ENCODE peak calls at places on chromosomes 5 and 9, in six cellular contexts. B, D, G, C, S and M are unnamed samples.

GRCh38 chr9:18343799-18344198 is 130.2 kb upstream of the ADAMTSL1 start:
- DNase-seq in D (no peak), B (no peak), S (no peak), C (no peak), G (peak), M (no peak)

GRCh38 chr5:104186100-104186499 is 623.5 kb upstream of the NUDT12 start:
- DNase-seq in S (no peak), B (no peak), D (no peak), C (no peak), G (peak), M (peak)

GRCh38 chr9:132054024-132054423 is 25.6 kb downstream of the MED27 start:
- DNase-seq in G (no peak), C (no peak), D (no peak), S (no peak), B (no peak), M (no peak)

GRCh38 chr9:101387871-101388506 is 3.2 kb upstream of the BAAT start:
- DNase-seq in B (peak), S (no peak), C (no peak), G (peak), D (no peak), M (peak)

GRCh38 chr5:36756089-36756488 is 120.5 kb upstream of the NIPBL start:
- DNase-seq in S (no peak), D (no peak), B (no peak), G (no peak), C (no peak), M (no peak)

GRCh38 chr5:124453221-124454032 is 293.0 kb downstream of the ZNF608 start:
- DNase-seq in G (peak), D (no peak), C (peak), S (peak), B (no peak), M (peak)

GRCh38 chr5:53019320-53019719 is 30.2 kb downstream of the ITGA2 start:
- DNase-seq in G (peak), D (no peak), S (no peak), C (no peak), B (peak), M (peak)

GRCh38 chr5:54722846-54723433 is 205.4 kb downstream of the SNX18 start:
- DNase-seq in S (no peak), D (no peak), G (peak), C (no peak), B (no peak), M (no peak)

GRCh38 chr9:98851730-98852462 is 44.4 kb downstream of the GALNT12 start:
- DNase-seq in B (peak), G (no peak), D (no peak), C (no peak), S (no peak), M (no peak)

GRCh38 chr5:115389799-115390382 is 93.4 kb upstream of the CCDC112 start:
- DNase-seq in S (no peak), G (no peak), D (no peak), C (no peak), B (no peak), M (no peak)

GRCh38 chr5:5953641-5954040 is 424.7 kb downstream of the MED10 start:
- DNase-seq in G (no peak), S (no peak), B (no peak), C (no peak), D (no peak), M (no peak)

GRCh38 chr5:54136666-54137440 is 173.5 kb downstream of the ARL15 start:
- DNase-seq in G (no peak), B (no peak), S (no peak), D (no peak), C (no peak), M (no peak)

GRCh38 chr5:149937610-149938009 is 7.0 kb downstream of the PDE6A start:
- DNase-seq in B (peak), C (no peak), D (no peak), S (no peak), G (peak), M (no peak)

GRCh38 chr5:139575751-139576150 is 14.6 kb downstream of the UBE2D2 start:
- DNase-seq in S (no peak), D (no peak), G (no peak), C (no peak), B (no peak), M (no peak)

GRCh38 chr5:111271885-111272284 is 47.7 kb downstream of the CAMK4 start:
- DNase-seq in D (no peak), S (no peak), G (peak), C (no peak), B (no peak), M (no peak)

GRCh38 chr5:54872810-54873209 is 112.6 kb downstream of the ESM1 start:
- DNase-seq in D (no peak), B (no peak), C (no peak), G (no peak), S (no peak), M (no peak)

GRCh38 chr9:129177791-129178578 is at the start of gene IER5L:
- DNase-seq in G (peak), B (peak), S (peak), D (peak), C (peak), M (peak)

GRCh38 chr5:175800656-175801081 is 70.7 kb upstream of the CPLX2 start:
- DNase-seq in B (peak), S (no peak), C (no peak), G (peak), D (no peak), M (no peak)

GRCh38 chr9:17744786-17745185 is 165.9 kb downstream of the SH3GL2 start:
- DNase-seq in S (no peak), C (no peak), G (peak), D (no peak), B (peak), M (no peak)

GRCh38 chr5:36870399-36871040 is 6.0 kb upstream of the NIPBL start:
- DNase-seq in C (no peak), G (peak), D (no peak), B (peak), S (no peak), M (no peak)

GRCh38 chr5:16992444-16992843 is 56.4 kb upstream of the MYO10 start:
- DNase-seq in S (no peak), G (peak), B (no peak), D (no peak), C (no peak), M (peak)

GRCh38 chr5:61582421-61582820 is 250.4 kb downstream of the ZSWIM6 start:
- DNase-seq in G (peak), S (no peak), B (no peak), D (no peak), C (no peak), M (no peak)

GRCh38 chr5:115758356-115758755 is 58.1 kb downstream of the CDO1 start:
- DNase-seq in S (no peak), B (no peak), D (no peak), C (no peak), G (peak), M (no peak)

GRCh38 chr5:1901081-1901480 is 18.4 kb upstream of the IRX4 start:
- DNase-seq in C (no peak), D (no peak), B (no peak), G (peak), S (no peak), M (no peak)

GRCh38 chr5:59786271-59786805 is 107.2 kb downstream of the PDE4D start:
- DNase-seq in B (peak), G (peak), C (peak), S (no peak), D (no peak), M (peak)

GRCh38 chr9:91953723-91954122 is 3.7 kb upstream of the ROR2 start:
- DNase-seq in D (no peak), S (no peak), C (no peak), G (no peak), B (no peak), M (no peak)

GRCh38 chr5:61048534-61048933 is 103.5 kb downstream of the NDUFAF2 start:
- DNase-seq in C (no peak), D (no peak), G (peak), B (peak), S (peak), M (no peak)

GRCh38 chr5:77486344-77486962 is 5.7 kb downstream of the WDR41 start:
- DNase-seq in D (no peak), S (no peak), C (no peak), B (peak), G (no peak), M (no peak)

GRCh38 chr9:16335788-16336580 is 534.5 kb downstream of the BNC2 start:
- DNase-seq in D (no peak), C (peak), B (peak), G (peak), S (peak), M (peak)

GRCh38 chr5:56012281-56012963 is 17.7 kb upstream of the IL6ST start:
- DNase-seq in G (peak), S (no peak), D (no peak), C (no peak), B (no peak), M (no peak)

GRCh38 chr5:84474126-84474525 is 89.4 kb upstream of the EDIL3 start:
- DNase-seq in C (no peak), S (no peak), G (no peak), B (no peak), D (no peak), M (no peak)

GRCh38 chr5:56465757-56466127 is 232.6 kb upstream of the ANKRD55 start:
- DNase-seq in D (no peak), B (no peak), G (peak), C (no peak), S (no peak), M (no peak)

GRCh38 chr9:133589454-133590227 is 19.5 kb downstream of the FAM163B start:
- DNase-seq in B (no peak), G (no peak), D (peak), C (no peak), S (no peak), M (no peak)

GRCh38 chr9:136644593-136645342 is 17.9 kb upstream of the EGFL7 start:
- DNase-seq in S (no peak), D (peak), B (peak), G (peak), C (no peak), M (peak)

GRCh38 chr9:120999317-120999716 is 50.8 kb downstream of the C5 start:
- DNase-seq in D (no peak), G (no peak), C (no peak), B (no peak), S (no peak), M (no peak)

GRCh38 chr9:6049798-6050197 is 34.4 kb upstream of the RANBP6 start:
- DNase-seq in S (no peak), C (no peak), D (no peak), G (peak), B (no peak), M (peak)

GRCh38 chr9:90898229-90898628 is 96.6 kb downstream of the SYK start:
- DNase-seq in C (no peak), D (no peak), S (no peak), B (no peak), G (peak), M (no peak)
- TF ChIP-seq CTCF in C (peak), D (no peak), S (peak), B (no peak), G (peak), M (no peak)

GRCh38 chr9:36855443-36856315 is 178.4 kb downstream of the PAX5 start:
- DNase-seq in D (peak), B (no peak), S (no peak), C (no peak), G (peak), M (peak)
- TF ChIP-seq CTCF in D (no peak), B (no peak), S (peak), C (peak), G (peak), M (no peak)

GRCh38 chr5:148381906-148382305 is 1.9 kb upstream of the FBXO38 start:
- DNase-seq in B (peak), S (no peak), C (no peak), D (no peak), G (no peak), M (no peak)

GRCh38 chr5:148384389-148384756 is 615 bp downstream of the FBXO38 start:
- DNase-seq in S (no peak), G (no peak), B (peak), D (no peak), C (no peak), M (peak)

GRCh38 chr5:148385094-148385493 is 1.3 kb downstream of the FBXO38 start:
- DNase-seq in S (no peak), D (no peak), G (no peak), C (no peak), B (no peak), M (no peak)

GRCh38 chr5:148382961-148383360 is 797 bp upstream of the FBXO38 start:
- DNase-seq in B (no peak), S (no peak), C (no peak), D (no peak), G (no peak), M (no peak)

GRCh38 chr5:148383564-148384388 is at the start of gene FBXO38:
- DNase-seq in S (peak), G (peak), C (peak), D (peak), B (peak), M (peak)
- TF ChIP-seq CTCF in S (no peak), G (no peak), C (peak), D (no peak), B (no peak), M (no peak)

DNA sequence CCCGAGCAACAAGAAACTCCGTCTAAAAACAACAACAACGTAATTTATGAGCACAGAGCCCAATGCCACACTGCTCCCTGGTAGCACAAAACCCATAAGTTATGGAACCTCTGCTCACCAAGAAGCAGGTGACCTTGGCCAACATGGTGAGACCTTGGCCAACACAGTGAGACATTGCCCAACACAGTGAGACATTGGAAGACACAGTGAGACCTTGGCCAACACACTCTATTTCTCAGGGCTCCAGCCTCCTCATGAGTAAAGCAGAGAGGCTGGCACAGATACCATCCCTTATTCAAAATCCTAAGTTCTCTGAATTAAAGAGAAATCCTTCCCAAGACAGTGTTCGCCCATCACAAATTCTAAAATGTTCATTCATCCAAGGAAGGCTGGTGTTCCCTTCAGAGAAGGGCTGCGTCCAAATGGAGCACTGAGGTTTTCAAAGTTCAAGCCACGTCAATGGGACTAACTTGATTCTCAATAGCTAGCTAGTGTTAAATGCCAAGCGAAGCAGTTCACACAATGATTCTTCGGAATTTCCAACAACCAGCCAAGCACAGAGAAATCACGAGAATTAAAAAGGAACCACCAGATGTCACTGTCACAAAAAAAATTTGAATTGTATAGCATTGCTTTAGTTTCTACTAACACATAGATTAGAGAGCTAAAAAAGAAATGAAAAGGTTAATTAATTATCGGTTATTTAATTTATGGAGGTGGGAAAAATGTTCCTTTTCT is 29.4 kb downstream of the TTC39B start:
- DNase-seq in C (no peak), S (no peak), G (peak), D (no peak), B (no peak), M (no peak)
- TF ChIP-seq CTCF in C (no peak), S (peak), G (no peak), D (peak), B (peak), M (no peak)

GRCh38 chr9:124840300-124840833 is 12.9 kb upstream of the WDR38 start:
- DNase-seq in D (no peak), B (no peak), G (no peak), S (no peak), C (no peak), M (no peak)
- TF ChIP-seq CTCF in D (no peak), B (no peak), G (peak), S (peak), C (peak), M (no peak)